ENCODE peak calls at places on chromosomes 3 and 15, in four cellular contexts. Q is H1, F is HCT116, H is K562. R is an unnamed sample.

GRCh38 chr15:94040523-94041248 is 190.7 kb upstream of the MCTP2 start:
- DNase-seq in Q (no peak), F (no peak), H (no peak), R (no peak)

GRCh38 chr3:15276028-15276717 is 56.2 kb downstream of the SH3BP5 start:
- DNase-seq in Q (no peak), F (no peak), H (no peak), R (no peak)

GRCh38 chr3:10941972-10942371 is 50.6 kb upstream of the SLC6A1 start:
- DNase-seq in Q (peak), F (no peak), H (peak), R (no peak)

GRCh38 chr3:66923991-66924390 is 74.1 kb upstream of the KBTBD8 start:
- DNase-seq in Q (no peak), F (no peak), H (no peak), R (no peak)

GRCh38 chr15:48370460-48370859 is 39.2 kb downstream of the DUT start:
- DNase-seq in Q (no peak), F (no peak), H (no peak), R (no peak)

GRCh38 chr3:88298189-88298588 is 148.4 kb downstream of the C3orf38 start:
- DNase-seq in Q (no peak), F (no peak), H (no peak), R (no peak)

GRCh38 chr3:143736651-143737050 is 111.6 kb downstream of the SLC9A9 start:
- DNase-seq in Q (no peak), F (no peak), H (no peak), R (no peak)

GRCh38 chr15:89186798-89187197 is 34.6 kb downstream of the RLBP1 start:
- DNase-seq in Q (no peak), F (no peak), H (no peak), R (no peak)

GRCh38 chr15:78772738-78773137 is 38.5 kb downstream of the ADAMTS7 start:
- DNase-seq in Q (no peak), F (no peak), H (no peak), R (no peak)

GRCh38 chr3:123632161-123632655 is 47.4 kb upstream of the HACD2 start:
- DNase-seq in Q (no peak), F (no peak), H (no peak), R (no peak)

GRCh38 chr3:194906229-194906629 is 220.5 kb downstream of the FAM43A start:
- DNase-seq in Q (no peak), F (no peak), H (no peak), R (peak)

GRCh38 chr3:45597166-45597565 is 2.6 kb downstream of the LIMD1 start:
- DNase-seq in Q (no peak), F (no peak), H (no peak), R (no peak)

GRCh38 chr15:58147151-58147550 is 9.0 kb downstream of the AQP9 start:
- DNase-seq in Q (no peak), F (no peak), H (no peak), R (no peak)

GRCh38 chr3:181912384-181912783 is 200.7 kb downstream of the SOX2 start:
- DNase-seq in Q (no peak), F (no peak), H (no peak), R (no peak)

GRCh38 chr3:130688677-130689076 is 58.0 kb downstream of the PIK3R4 start:
- DNase-seq in Q (no peak), F (no peak), H (no peak), R (no peak)

GRCh38 chr15:44710236-44711088 is 661 bp downstream of the PATL2 start:
- DNase-seq in Q (no peak), F (no peak), H (peak), R (no peak)

GRCh38 chr15:28907338-28907961 is 21.7 kb downstream of the APBA2 start:
- DNase-seq in Q (no peak), F (no peak), H (no peak), R (no peak)
- TF ChIP-seq FOSL1 in Q (no peak), F (no peak), H (no peak), R (no peak)

DNA sequence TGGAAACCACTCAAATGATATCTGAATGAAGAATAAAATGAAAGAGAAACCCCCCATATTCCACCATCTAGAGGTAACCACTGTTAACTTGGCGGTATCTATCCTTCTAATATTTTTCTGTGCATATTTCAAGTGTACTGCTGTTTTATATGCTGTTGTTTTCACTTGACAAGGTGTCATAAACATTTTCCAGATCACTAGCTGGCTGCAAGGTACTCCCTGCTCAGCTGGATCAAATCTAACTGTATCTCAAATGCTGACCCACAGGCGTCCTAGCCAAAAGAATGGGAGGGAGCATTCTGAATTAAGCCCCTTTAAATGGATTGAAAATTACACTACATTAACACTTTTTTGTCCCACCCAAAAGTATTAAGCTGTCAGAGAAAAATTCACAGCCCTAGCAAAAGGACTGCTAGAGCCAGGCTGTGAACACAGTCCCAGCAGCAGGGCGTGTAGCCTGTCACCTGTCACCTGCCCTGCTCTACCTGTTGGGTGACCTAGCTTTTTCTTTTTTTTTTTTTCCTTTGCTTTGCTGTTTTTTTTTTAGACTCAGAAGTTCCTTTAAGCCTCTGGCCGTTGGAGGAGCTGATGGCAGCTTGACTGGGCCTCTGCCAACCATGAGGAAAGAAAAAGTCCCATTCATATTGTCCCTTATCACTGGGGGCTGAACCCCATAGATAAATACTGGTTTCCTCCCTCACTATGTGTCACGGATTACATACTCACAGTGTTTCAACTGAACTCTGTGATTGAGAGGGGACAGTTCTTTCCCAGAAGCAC is 93.7 kb upstream of the TSC22D2 start:
- DNase-seq in Q (no peak), F (no peak), H (no peak), R (no peak)
- TF ChIP-seq FOSL1 in Q (no peak), F (no peak), H (peak), R (no peak)

DNA sequence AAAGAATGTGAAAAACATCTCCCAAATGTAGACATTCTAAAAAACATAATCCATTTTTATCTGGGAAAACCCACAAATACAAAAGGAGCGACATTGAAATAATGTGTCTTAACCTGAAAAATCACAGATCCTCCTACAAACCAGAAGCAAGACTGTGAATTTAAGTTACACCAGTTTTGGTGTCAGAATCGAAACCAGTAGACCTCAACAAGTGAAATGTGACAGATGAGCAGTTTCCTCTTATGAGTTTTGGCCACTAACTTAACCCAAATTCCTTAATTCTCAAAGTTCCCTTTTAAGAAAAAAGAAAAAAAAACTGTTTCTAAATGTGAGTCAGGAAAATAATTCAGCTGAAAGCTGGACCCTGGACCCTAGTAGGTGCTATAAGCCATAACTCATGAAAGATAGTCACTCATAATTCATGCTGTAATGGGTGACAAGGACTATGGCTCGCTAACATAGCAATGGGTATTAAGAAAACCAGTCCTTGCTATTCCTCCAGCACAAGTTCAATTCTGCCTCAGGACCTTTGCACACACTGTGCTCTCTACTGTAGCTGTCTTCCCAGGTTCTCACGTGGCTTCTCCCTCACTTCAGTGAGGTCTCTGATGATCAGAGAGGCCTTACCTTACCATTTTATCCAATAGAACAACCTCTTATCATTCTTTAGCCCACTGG is 9.0 kb upstream of the THRB start:
- DNase-seq in Q (no peak), F (no peak), H (no peak), R (no peak)
- TF ChIP-seq FOSL1 in Q (no peak), F (no peak), H (no peak), R (no peak)

GRCh38 chr3:108103040-108103751 is 12.4 kb upstream of the CD47 start:
- DNase-seq in Q (no peak), F (no peak), H (peak), R (peak)
- TF ChIP-seq FOSL1 in Q (no peak), F (no peak), H (no peak), R (no peak)

GRCh38 chr15:69652906-69653305 is 200.3 kb downstream of the RPLP1 start:
- DNase-seq in Q (no peak), F (no peak), H (no peak), R (no peak)

GRCh38 chr15:69658401-69658945 is 205.9 kb downstream of the RPLP1 start:
- DNase-seq in Q (peak), F (no peak), H (no peak), R (no peak)

GRCh38 chr15:69657626-69658025 is 205.0 kb downstream of the RPLP1 start:
- DNase-seq in Q (peak), F (no peak), H (no peak), R (no peak)

GRCh38 chr15:69656271-69657030 is 203.8 kb downstream of the RPLP1 start:
- DNase-seq in Q (peak), F (no peak), H (no peak), R (no peak)

DNA sequence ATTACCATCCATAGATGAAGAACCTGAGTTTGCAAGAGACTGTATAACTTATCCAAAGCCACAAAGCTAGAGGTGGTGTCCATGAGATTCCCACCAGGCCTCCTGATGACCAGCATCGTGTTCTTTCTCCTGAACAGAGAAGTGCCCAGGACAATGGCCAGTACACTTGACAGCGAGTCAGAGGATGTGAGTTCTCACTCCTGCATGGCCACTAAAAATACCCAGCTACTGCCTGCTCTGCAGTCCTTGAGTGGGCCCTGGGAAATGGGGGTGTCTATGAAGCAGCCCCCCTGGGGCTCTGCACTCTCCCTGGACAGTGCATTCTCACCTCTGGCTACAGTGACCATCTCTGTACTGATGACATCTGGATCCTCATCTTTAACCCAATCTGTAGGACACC is 201.2 kb downstream of the RPLP1 start:
- DNase-seq in Q (no peak), F (no peak), H (no peak), R (no peak)
- TF ChIP-seq FOSL1 in Q (no peak), F (no peak), H (no peak), R (no peak)

R was measured in HepG2.